ENCODE peak calls at places on chromosomes 11 and 22, in seven cellular contexts. G, Q, H, X, T, F and N are unnamed samples.
A peak's percentile ranks its signal among the peaks of the same experiment; 100 is the strongest.

GRCh38 chr11:95849087-95849825 is 59.0 kb downstream of the CEP57 start:
- DNase-seq in F (peak; percentile 88), X (peak; percentile 8), H (no peak), G (peak; percentile 49), T (peak; percentile 58), Q (no peak), N (peak; percentile 69)

GRCh38 chr11:131185915-131186314 is 184.5 kb upstream of the NTM start:
- DNase-seq in G (no peak), Q (no peak), X (no peak), T (no peak), F (no peak), H (no peak), N (no peak)

GRCh38 chr22:27456696-27457503 is 344.7 kb downstream of the MN1 start:
- DNase-seq in Q (no peak), H (no peak), X (peak; percentile 44), F (peak; percentile 83), G (no peak), T (no peak), N (peak; percentile 90)

GRCh38 chr11:116695657-116696254 is 77.0 kb downstream of the BUD13 start:
- DNase-seq in T (no peak), Q (no peak), G (no peak), X (no peak), H (no peak), F (no peak), N (no peak)

GRCh38 chr11:12149672-12150225 is 39.4 kb downstream of the MICAL2 start:
- DNase-seq in X (no peak), F (peak; percentile 43), G (no peak), Q (no peak), H (no peak), T (no peak), N (no peak)

GRCh38 chr11:78138694-78139421 is 568 bp downstream of the ALG8 start:
- DNase-seq in F (peak; percentile 19), H (no peak), X (peak; percentile 31), G (peak; percentile 50), T (no peak), Q (no peak), N (no peak)

GRCh38 chr11:112722876-112723275 is 238.3 kb upstream of the NCAM1 start:
- DNase-seq in T (no peak), X (no peak), G (no peak), Q (no peak), H (no peak), F (no peak), N (no peak)

GRCh38 chr11:114285599-114285998 is 10.6 kb upstream of the NNMT start:
- DNase-seq in Q (no peak), F (peak; percentile 65), X (no peak), G (no peak), H (no peak), T (no peak), N (peak; percentile 79)

GRCh38 chr11:119823077-119823476 is 94.1 kb upstream of the NECTIN1 start:
- DNase-seq in Q (no peak), T (no peak), H (no peak), G (no peak), F (no peak), X (no peak), N (no peak)

GRCh38 chr11:130178441-130178971 is 18.9 kb downstream of the ST14 start:
- DNase-seq in Q (no peak), T (no peak), F (no peak), X (no peak), H (no peak), G (peak; percentile 75), N (no peak)

GRCh38 chr11:61949169-61950034 is 749 bp upstream of the BEST1 start:
- DNase-seq in Q (peak; percentile 64), F (peak; percentile 98), G (peak; percentile 50), T (no peak), X (peak; percentile 51), H (no peak), N (peak; percentile 98)

GRCh38 chr22:22235564-22235963 is 9.0 kb upstream of the VPREB1 start:
- DNase-seq in X (no peak), G (peak; percentile 25), T (peak; percentile 7), H (no peak), Q (no peak), F (peak; percentile 26), N (no peak)

GRCh38 chr11:68406318-68407313 is 53.9 kb upstream of the PPP6R3 start:
- DNase-seq in T (no peak), F (no peak), G (peak; percentile 70), Q (no peak), X (no peak), H (no peak), N (no peak)

GRCh38 chr11:721913-722811 is 16.1 kb downstream of the EPS8L2 start:
- DNase-seq in Q (peak; percentile 83), T (no peak), G (peak; percentile 49), H (no peak), X (no peak), F (no peak), N (no peak)

GRCh38 chr11:14381968-14382367 is 23.0 kb upstream of the RRAS2 start:
- DNase-seq in H (no peak), F (no peak), X (no peak), G (no peak), Q (no peak), T (no peak), N (no peak)

GRCh38 chr11:14384338-14384737 is 25.4 kb upstream of the RRAS2 start:
- DNase-seq in G (no peak), Q (no peak), T (no peak), X (no peak), F (peak; percentile 74), H (no peak), N (peak; percentile 94)

GRCh38 chr11:14378171-14378570 is 19.2 kb upstream of the RRAS2 start:
- DNase-seq in H (no peak), X (no peak), G (no peak), F (no peak), Q (no peak), T (no peak), N (no peak)

GRCh38 chr11:14380125-14380936 is 21.3 kb upstream of the RRAS2 start:
- DNase-seq in Q (no peak), G (no peak), X (no peak), F (no peak), H (no peak), T (no peak), N (no peak)

GRCh38 chr11:14380947-14381555 is 22.1 kb upstream of the RRAS2 start:
- DNase-seq in Q (peak; percentile 69), F (peak; percentile 49), X (peak; percentile 72), T (no peak), H (no peak), G (peak; percentile 76), N (peak; percentile 63)
- H3K4me3 ChIP-seq in Q (no peak overlapping the region), F (peak overlapping the region; percentile 52), X (peak overlapping the region; percentile 50), T (peak overlapping the region; percentile 56), H (peak overlapping the region; percentile 78), G (peak overlapping the region; percentile 37), N (peak overlapping the region; percentile 57)

DNA sequence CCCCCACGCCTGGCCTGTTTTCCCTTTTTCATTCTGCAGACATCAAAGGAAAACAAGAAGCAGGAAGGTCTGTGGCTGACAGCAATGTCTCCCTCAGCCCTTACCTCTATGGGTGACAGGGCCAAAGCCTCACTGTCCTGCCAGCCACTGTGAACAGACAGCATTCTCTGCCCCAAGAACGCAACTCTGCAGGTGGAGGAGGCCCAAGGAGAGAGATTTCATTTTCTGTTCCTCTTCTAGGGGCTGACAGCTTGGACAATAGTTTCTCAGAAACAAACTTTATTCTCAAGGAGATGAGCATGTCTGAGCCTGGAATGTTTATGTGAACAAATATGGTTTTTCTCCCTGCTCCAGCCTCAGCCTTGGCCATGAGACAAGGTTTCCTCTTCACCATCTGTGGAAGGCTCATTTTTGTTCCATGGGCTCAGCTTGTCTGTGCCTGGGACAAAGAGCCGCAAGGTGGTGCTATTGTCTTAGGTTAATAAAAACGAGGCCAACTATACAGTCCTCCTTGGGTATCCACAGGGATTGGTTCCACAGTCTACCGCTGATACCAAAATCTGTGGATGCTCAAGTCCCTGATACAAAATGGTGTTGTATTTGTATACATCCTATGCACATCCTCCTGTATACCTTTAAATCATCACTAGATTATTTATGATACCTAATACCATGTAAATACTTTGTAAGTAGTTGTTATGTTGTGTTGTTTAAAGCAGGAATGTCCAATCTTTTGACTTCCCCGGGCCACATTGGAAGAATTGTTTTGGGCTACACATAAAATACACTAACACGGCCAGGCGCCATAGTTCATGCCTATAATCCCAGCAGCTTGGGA is 5.8 kb downstream of the PIWIL3 start:
- DNase-seq in X (peak; percentile 61), G (peak; percentile 76), Q (no peak), H (peak; percentile 30), T (peak; percentile 12), F (peak; percentile 78), N (peak; percentile 65)
- TF ChIP-seq CTCF in X (peak; percentile 58), G (peak; percentile 48), Q (peak; percentile 60), H (peak; percentile 73), T (peak; percentile 79), F (peak; percentile 89), N (peak; percentile 72)

DNA sequence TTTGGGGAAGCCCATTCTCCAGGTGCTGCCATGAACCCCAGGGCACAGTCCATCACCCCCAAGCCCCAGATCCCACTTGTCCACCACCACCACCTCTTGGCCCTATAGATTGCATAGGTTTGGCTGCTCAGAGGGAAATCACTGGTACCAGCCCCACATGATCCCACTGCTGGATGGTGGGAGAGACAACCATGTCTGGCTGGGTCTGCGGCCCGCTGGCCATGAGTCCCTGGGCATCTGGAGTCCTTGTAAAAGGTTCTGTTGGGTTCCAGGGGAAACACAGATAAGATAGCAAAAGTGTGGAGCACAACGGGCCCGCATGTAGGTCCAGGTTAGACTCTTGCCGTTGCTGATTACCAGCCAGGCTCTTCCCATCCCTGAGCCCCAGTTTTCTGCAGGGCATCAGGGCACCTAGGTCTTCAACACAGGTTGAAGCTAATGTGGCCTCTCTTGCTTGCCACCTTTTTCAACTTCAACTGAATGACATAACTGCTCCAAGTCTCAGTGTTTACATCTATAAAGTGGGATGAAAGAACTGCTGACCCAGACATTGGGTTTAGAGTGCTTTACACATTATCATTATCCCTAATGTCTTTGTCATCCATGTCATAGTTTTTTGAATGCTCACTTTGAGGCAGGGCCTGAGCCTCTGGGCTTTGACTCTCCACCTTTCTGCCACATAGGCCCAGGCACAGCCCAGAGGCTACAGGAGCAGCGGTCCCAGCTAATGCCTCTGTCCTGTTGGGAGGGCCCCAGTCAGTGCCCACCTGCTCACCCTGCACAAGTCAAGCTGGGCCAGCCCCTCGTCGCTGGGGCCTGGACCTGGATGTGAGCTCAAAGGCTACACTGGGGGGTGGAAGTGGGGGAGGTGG is 1.0 kb upstream of the TANGO2 start:
- DNase-seq in T (no peak), Q (peak; percentile 23), F (no peak), H (no peak), G (no peak), X (no peak), N (no peak)
- H3K4me3 ChIP-seq in T (peak overlapping the region; percentile 64), Q (no peak overlapping the region), F (peak overlapping the region; percentile 57), H (peak overlapping the region; percentile 86), G (peak overlapping the region; percentile 99), X (peak overlapping the region; percentile 87), N (peak overlapping the region; percentile 68)

GRCh38 chr11:27179334-27179733 is 138.7 kb downstream of the BBOX1 start:
- DNase-seq in X (no peak), G (no peak), F (no peak), H (no peak), Q (no peak), T (no peak), N (peak; percentile 66)

GRCh38 chr11:27174026-27174425 is 133.4 kb downstream of the BBOX1 start:
- DNase-seq in Q (no peak), H (no peak), X (no peak), G (no peak), F (no peak), T (no peak), N (no peak)

GRCh38 chr11:27174672-27175210 is 134.1 kb downstream of the BBOX1 start:
- DNase-seq in T (no peak), X (no peak), F (no peak), H (no peak), Q (no peak), G (no peak), N (no peak)

GRCh38 chr11:27183672-27184457 is 143.2 kb downstream of the BBOX1 start:
- DNase-seq in T (no peak), X (peak; percentile 33), G (peak; percentile 80), Q (no peak), F (peak; percentile 84), H (no peak), N (peak; percentile 80)

GRCh38 chr11:27178859-27179258 is 138.2 kb downstream of the BBOX1 start:
- DNase-seq in T (no peak), F (no peak), G (no peak), Q (no peak), X (no peak), H (no peak), N (no peak)
- TF ChIP-seq CTCF in T (no peak), F (no peak), G (no peak), Q (no peak), X (no peak), H (no peak), N (no peak)